ENCODE peak calls at places on chromosomes 3 and 15, in four cellular contexts. One of them, this sample, is unnamed.
A peak's percentile ranks its signal among the peaks of the same experiment; 100 is the strongest.

GRCh38 chr3:156256945-156257344 is 136.6 kb downstream of the KCNAB1 start:
- DNase-seq in K562: no peak
- DNase-seq in GM12878: no peak
- DNase-seq in HepG2: no peak
- DNase-seq in this sample: no peak

GRCh38 chr3:126277629-126278378 is 79.4 kb downstream of the KLF15 start:
- DNase-seq in GM12878: no peak
- DNase-seq in K562: no peak
- DNase-seq in HepG2: no peak
- DNase-seq in this sample: no peak

GRCh38 chr15:71469393-71469792 is 341.0 kb upstream of the NR2E3 start:
- DNase-seq in K562: peak; percentile 12
- DNase-seq in HepG2: no peak
- DNase-seq in GM12878: no peak
- DNase-seq in this sample: no peak

GRCh38 chr3:185733980-185734724 is 90.7 kb downstream of the IGF2BP2 start:
- DNase-seq in HepG2: peak; percentile 63
- DNase-seq in K562: peak; percentile 87
- DNase-seq in GM12878: no peak
- DNase-seq in this sample: peak; percentile 61

GRCh38 chr15:35293353-35294130 is 208.4 kb upstream of the NANOGP8 start:
- DNase-seq in HepG2: peak; percentile 77
- DNase-seq in K562: peak; percentile 42
- DNase-seq in GM12878: no peak
- DNase-seq in this sample: no peak

GRCh38 chr3:76107935-76108570 is 322.7 kb upstream of the ZNF717 start:
- DNase-seq in K562: peak; percentile 1
- DNase-seq in GM12878: no peak
- DNase-seq in HepG2: peak; percentile 1
- DNase-seq in this sample: peak; percentile 34

GRCh38 chr3:192130534-192131132 is 596.7 kb downstream of the FGF12 start:
- DNase-seq in K562: peak; percentile 27
- DNase-seq in HepG2: peak; percentile 42
- DNase-seq in GM12878: peak; percentile 13
- DNase-seq in this sample: peak; percentile 44

GRCh38 chr3:151101270-151101954 is 15.9 kb downstream of the MED12L start:
- DNase-seq in HepG2: no peak
- DNase-seq in GM12878: no peak
- DNase-seq in K562: peak; percentile 2
- DNase-seq in this sample: peak; percentile 44

GRCh38 chr15:58438111-58438510 is 6.3 kb downstream of the LIPC start:
- DNase-seq in GM12878: no peak
- DNase-seq in HepG2: no peak
- DNase-seq in K562: no peak
- DNase-seq in this sample: no peak

GRCh38 chr3:30260747-30261146 is 345.7 kb upstream of the TGFBR2 start:
- DNase-seq in K562: no peak
- DNase-seq in HepG2: no peak
- DNase-seq in GM12878: no peak
- DNase-seq in this sample: no peak

GRCh38 chr15:77819271-77819806 is 186.6 kb upstream of the LINGO1 start:
- DNase-seq in HepG2: no peak
- DNase-seq in K562: no peak
- DNase-seq in GM12878: no peak
- DNase-seq in this sample: peak; percentile 66

GRCh38 chr3:24270744-24271143 is 223.9 kb downstream of the THRB start:
- DNase-seq in GM12878: no peak
- DNase-seq in HepG2: no peak
- DNase-seq in K562: no peak
- DNase-seq in this sample: no peak

GRCh38 chr3:88410259-88410658 is 260.5 kb downstream of the C3orf38 start:
- DNase-seq in GM12878: no peak
- DNase-seq in K562: no peak
- DNase-seq in HepG2: no peak
- DNase-seq in this sample: no peak

GRCh38 chr15:60523056-60523455 is 44.1 kb upstream of the ICE2 start:
- DNase-seq in GM12878: no peak
- DNase-seq in K562: no peak
- DNase-seq in HepG2: no peak
- DNase-seq in this sample: no peak

GRCh38 chr3:149599236-149599635 is 58.6 kb downstream of the WWTR1 start:
- DNase-seq in HepG2: peak; percentile 87
- DNase-seq in K562: no peak
- DNase-seq in GM12878: no peak
- DNase-seq in this sample: no peak

GRCh38 chr15:31262143-31262530 is 64.5 kb upstream of the KLF13 start:
- DNase-seq in GM12878: no peak
- DNase-seq in HepG2: no peak
- DNase-seq in K562: no peak
- DNase-seq in this sample: no peak

GRCh38 chr3:184526158-184526483 is 35.5 kb upstream of the EPHB3 start:
- DNase-seq in HepG2: no peak
- DNase-seq in K562: no peak
- DNase-seq in GM12878: no peak
- DNase-seq in this sample: no peak

GRCh38 chr3:184523825-184524615 is 37.6 kb upstream of the EPHB3 start:
- DNase-seq in HepG2: no peak
- DNase-seq in GM12878: no peak
- DNase-seq in K562: peak; percentile 48
- DNase-seq in this sample: peak; percentile 30

GRCh38 chr3:184525337-184526157 is 36.0 kb upstream of the EPHB3 start:
- DNase-seq in HepG2: no peak
- DNase-seq in K562: no peak
- DNase-seq in GM12878: no peak
- DNase-seq in this sample: no peak

DNA sequence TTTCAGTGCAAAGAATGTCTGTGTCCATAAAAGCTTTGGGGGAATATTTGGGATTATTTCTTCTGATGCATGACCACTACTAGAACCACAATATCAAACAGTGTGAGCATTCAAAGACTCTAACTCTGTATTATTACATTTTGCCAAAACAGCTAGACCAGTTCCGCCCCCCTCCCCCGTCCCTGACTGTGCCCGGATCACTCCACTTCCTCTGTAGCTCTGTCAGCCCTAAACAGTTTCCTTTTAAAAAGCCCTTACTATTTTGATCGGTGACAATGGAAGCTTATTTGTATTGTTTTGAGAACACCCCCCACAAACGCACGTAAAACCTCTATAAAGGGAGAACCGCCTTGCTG is 36.6 kb upstream of the EPHB3 start:
- DNase-seq in K562: no peak
- DNase-seq in HepG2: no peak
- DNase-seq in GM12878: no peak
- DNase-seq in this sample: no peak
- TF ChIP-seq SP1 in K562: no peak
- TF ChIP-seq SP1 in HepG2: no peak
- TF ChIP-seq SP1 in GM12878: no peak
- TF ChIP-seq SP1 in this sample: no peak

GRCh38 chr3:178201714-178202113 is 334.5 kb upstream of the KCNMB2 start:
- DNase-seq in HepG2: no peak
- DNase-seq in K562: no peak
- DNase-seq in GM12878: no peak
- DNase-seq in this sample: no peak

GRCh38 chr3:178203650-178204049 is 332.6 kb upstream of the KCNMB2 start:
- DNase-seq in GM12878: no peak
- DNase-seq in K562: no peak
- DNase-seq in HepG2: no peak
- DNase-seq in this sample: no peak

GRCh38 chr3:178202199-178202598 is 334.0 kb upstream of the KCNMB2 start:
- DNase-seq in GM12878: no peak
- DNase-seq in HepG2: no peak
- DNase-seq in K562: no peak
- DNase-seq in this sample: no peak

GRCh38 chr3:178205750-178206149 is 330.5 kb upstream of the KCNMB2 start:
- DNase-seq in GM12878: no peak
- DNase-seq in HepG2: no peak
- DNase-seq in K562: no peak
- DNase-seq in this sample: no peak

DNA sequence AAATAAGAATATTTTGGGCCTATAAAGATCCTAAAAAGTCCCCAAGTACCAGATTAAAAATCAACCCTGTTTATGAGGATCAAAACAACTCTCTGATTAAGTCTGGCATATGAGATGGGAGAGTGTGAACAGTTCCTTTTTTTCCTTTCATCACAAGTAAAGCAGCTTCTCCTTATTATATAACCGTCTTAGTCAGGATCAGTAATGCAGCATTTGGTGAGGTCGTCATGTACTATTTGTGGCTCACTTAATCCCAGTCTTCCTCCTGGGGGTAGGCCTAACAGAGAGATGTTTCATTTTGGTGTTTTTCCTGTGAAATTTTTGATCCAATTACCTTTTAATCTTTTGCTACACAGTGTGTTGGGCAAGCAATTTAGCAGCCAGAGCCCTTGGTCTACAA is 333.1 kb upstream of the KCNMB2 start:
- DNase-seq in GM12878: no peak
- DNase-seq in HepG2: no peak
- DNase-seq in K562: no peak
- DNase-seq in this sample: no peak
- TF ChIP-seq BHLHE40 in GM12878: no peak
- TF ChIP-seq BHLHE40 in HepG2: no peak
- TF ChIP-seq BHLHE40 in K562: no peak
- TF ChIP-seq BHLHE40 in this sample: no peak

DNA sequence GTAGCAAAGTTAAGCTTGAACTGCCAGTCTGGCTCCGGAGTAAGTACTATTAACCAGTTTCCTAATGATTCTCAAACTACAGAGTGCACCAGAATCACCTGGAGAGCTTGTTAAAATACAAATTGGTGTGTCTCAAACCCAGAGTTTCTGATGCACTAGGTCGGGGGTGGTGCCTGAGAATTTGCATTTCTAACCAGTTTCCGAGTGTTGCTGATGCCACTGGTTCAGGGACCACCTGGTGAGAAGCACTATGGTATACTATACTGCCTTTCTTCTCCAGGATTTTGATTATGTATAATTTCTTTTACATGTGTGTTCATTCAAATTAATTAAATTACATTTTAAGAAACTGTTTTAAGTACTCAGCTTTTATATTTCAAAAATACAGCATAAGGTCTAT is 48.8 kb upstream of the PLSCR5 start:
- DNase-seq in HepG2: no peak
- DNase-seq in K562: no peak
- DNase-seq in GM12878: no peak
- DNase-seq in this sample: no peak
- TF ChIP-seq FOXM1 in HepG2: no peak
- TF ChIP-seq FOXM1 in K562: no peak
- TF ChIP-seq FOXM1 in GM12878: no peak
- TF ChIP-seq FOXM1 in this sample: no peak

DNA sequence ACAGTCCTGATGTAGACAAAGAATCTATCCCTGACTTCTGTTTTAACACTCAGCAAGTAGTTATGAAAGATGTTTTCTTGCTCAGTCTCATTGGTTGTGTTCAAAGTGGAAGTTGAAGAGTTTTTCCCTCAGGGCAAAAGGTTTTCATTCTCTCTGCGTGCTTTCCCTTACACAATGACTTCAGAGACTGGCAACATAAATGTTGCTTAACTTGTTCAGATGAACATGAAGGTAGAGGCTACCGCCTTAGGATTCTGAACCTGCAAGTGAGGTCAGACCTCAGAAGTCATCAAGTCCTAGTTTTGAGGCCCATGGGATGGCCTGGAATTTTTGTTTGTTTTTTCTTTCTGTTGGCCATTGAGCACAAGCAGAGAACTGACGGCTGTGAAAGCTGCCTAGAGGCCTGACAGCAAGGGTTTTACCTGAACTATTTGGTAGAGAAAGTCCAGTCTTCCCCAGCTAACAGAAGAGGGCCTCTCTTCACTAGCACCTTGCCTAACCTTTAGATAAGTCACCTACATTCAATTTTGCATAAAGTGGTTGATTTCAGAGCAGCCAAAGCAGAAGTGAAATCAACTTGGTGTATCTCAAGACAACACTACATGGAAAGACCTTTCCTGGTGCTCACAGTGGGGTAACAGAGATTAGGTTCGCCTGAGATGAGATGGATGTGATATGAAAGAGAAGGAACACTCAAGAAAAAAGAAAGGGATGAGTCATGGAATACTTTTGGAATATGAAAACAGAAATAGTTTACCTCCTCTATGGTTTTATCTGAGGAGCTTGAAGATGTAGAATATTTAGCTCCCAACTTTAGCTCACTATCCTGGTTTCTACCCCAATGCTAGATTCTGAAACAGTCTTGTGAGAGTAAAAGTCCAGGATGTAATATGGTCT is 53.6 kb upstream of the AP4E1 start:
- DNase-seq in GM12878: peak; percentile 57
- DNase-seq in K562: no peak
- DNase-seq in HepG2: peak; percentile 18
- DNase-seq in this sample: no peak
- TF ChIP-seq SP1 in GM12878: no peak
- TF ChIP-seq SP1 in K562: no peak
- TF ChIP-seq SP1 in HepG2: no peak
- TF ChIP-seq SP1 in this sample: no peak

GRCh38 chr3:145882416-145882815 is 278.6 kb downstream of the PLOD2 start:
- DNase-seq in GM12878: no peak
- DNase-seq in HepG2: no peak
- DNase-seq in K562: no peak
- DNase-seq in this sample: no peak
- TF ChIP-seq BHLHE40 in GM12878: no peak
- TF ChIP-seq BHLHE40 in HepG2: no peak
- TF ChIP-seq BHLHE40 in K562: no peak
- TF ChIP-seq BHLHE40 in this sample: no peak